ENCODE peak calls at places on chromosomes 12 and 14, in four cellular contexts. E, Y, L and W are unnamed samples.

GRCh38 chr14:68333265-68333664 is 459.6 kb downstream of the ZFP36L1 start:
- DNase-seq in Y (no peak), L (no peak), E (no peak), W (no peak)

GRCh38 chr12:110282343-110282860 is 1.4 kb downstream of the ATP2A2 start:
- DNase-seq in E (no peak), Y (no peak), L (no peak), W (no peak)

GRCh38 chr12:124732275-124733075 is 131.2 kb downstream of the SCARB1 start:
- DNase-seq in Y (no peak), E (peak), L (no peak), W (no peak)

GRCh38 chr12:125202421-125202820 is 137.2 kb downstream of the AACS start:
- DNase-seq in E (no peak), L (no peak), Y (no peak), W (no peak)

GRCh38 chr12:42759622-42760273 is 170.2 kb upstream of the PRICKLE1 start:
- DNase-seq in E (no peak), L (no peak), Y (no peak), W (no peak)

GRCh38 chr12:639566-639965 is 23.7 kb downstream of the NINJ2 start:
- DNase-seq in L (no peak), E (peak), Y (no peak), W (no peak)

GRCh38 chr14:33914676-33915516 is 36.0 kb downstream of the EGLN3 start:
- DNase-seq in Y (peak), E (peak), L (peak), W (peak)

GRCh38 chr12:22856120-22856699 is 231.2 kb downstream of the ETNK1 start:
- DNase-seq in Y (peak), E (no peak), L (peak), W (peak)

GRCh38 chr14:103802353-103802752 is 45.0 kb downstream of the PPP1R13B start:
- DNase-seq in L (no peak), E (no peak), Y (no peak), W (no peak)

GRCh38 chr12:108930155-108930554 is 50.3 kb downstream of the DAO start:
- DNase-seq in L (no peak), E (no peak), Y (no peak), W (no peak)

GRCh38 chr14:86790408-86791364 is 1202.3 kb downstream of the GALC start:
- DNase-seq in Y (peak), E (no peak), L (peak), W (peak)

GRCh38 chr14:93788557-93789365 is 476 bp upstream of the PRIMA1 start:
- DNase-seq in Y (no peak), E (peak), L (no peak), W (no peak)

GRCh38 chr12:22860926-22861325 is 236.0 kb downstream of the ETNK1 start:
- DNase-seq in Y (no peak), E (no peak), L (no peak), W (no peak)

GRCh38 chr14:94903338-94903737 is 133.4 kb upstream of the GSC start:
- DNase-seq in Y (no peak), E (no peak), L (no peak), W (no peak)

GRCh38 chr12:56979628-56980027 is 22.2 kb upstream of the RDH16 start:
- DNase-seq in Y (no peak), E (peak), L (no peak), W (no peak)

GRCh38 chr14:60092516-60092915 is 793 bp downstream of the PCNX4 start:
- DNase-seq in Y (peak), L (peak), E (peak), W (peak)

GRCh38 chr12:26612203-26612602 is 220.8 kb downstream of the ITPR2 start:
- DNase-seq in L (no peak), Y (no peak), E (no peak), W (no peak)

GRCh38 chr12:58030566-58031279 is 89.4 kb downstream of the ATP23 start:
- DNase-seq in E (no peak), Y (peak), L (peak), W (peak)

GRCh38 chr14:55532645-55533309 is 47.2 kb upstream of the KTN1 start:
- DNase-seq in E (peak), L (no peak), Y (peak), W (no peak)

GRCh38 chr14:102182190-102182589 is 42.5 kb downstream of the WDR20 start:
- DNase-seq in L (peak), Y (no peak), E (no peak), W (peak)

GRCh38 chr12:82838123-82838522 is 151.4 kb downstream of the TMTC2 start:
- DNase-seq in Y (no peak), L (no peak), E (no peak), W (no peak)

GRCh38 chr12:6627598-6627997 is 8.2 kb downstream of the LPAR5 start:
- DNase-seq in E (no peak), L (no peak), Y (no peak), W (no peak)

GRCh38 chr12:19129486-19130223 is at the start of gene PLEKHA5:
- DNase-seq in E (peak), L (peak), Y (peak), W (peak)

GRCh38 chr12:10673660-10674384 is at the start of gene STYK1:
- DNase-seq in E (peak), Y (peak), L (peak), W (peak)

GRCh38 chr14:92568621-92569479 is 55.3 kb downstream of the RIN3 start:
- DNase-seq in L (no peak), Y (no peak), E (no peak), W (no peak)

GRCh38 chr14:70655110-70655826 is 13.6 kb downstream of the TTC9 start:
- DNase-seq in L (peak), Y (peak), E (peak), W (no peak)

GRCh38 chr12:848519-849191 is 96.3 kb downstream of the WNK1 start:
- DNase-seq in Y (no peak), E (no peak), L (no peak), W (no peak)

GRCh38 chr12:54891717-54892478 is 37.6 kb downstream of the MUCL1 start:
- DNase-seq in E (no peak), Y (peak), L (peak), W (no peak)

GRCh38 chr14:77245820-77246219 is 25.2 kb downstream of the NGB start:
- DNase-seq in E (no peak), Y (peak), L (no peak), W (no peak)

GRCh38 chr12:45703942-45704341 is 25.6 kb upstream of the ARID2 start:
- DNase-seq in E (no peak), Y (peak), L (peak), W (peak)